ENCODE peak calls at places on chromosomes 2 and 18, in six cellular contexts. H is AG09319, S is AG04449, O is transverse colon, V is GM12865, G is sigmoid colon. P is an unnamed sample.

GRCh38 chr2:144528108-144528507 is 8.2 kb upstream of the ZEB2 start:
- DNase-seq in V (no peak), O (no peak), S (no peak), G (no peak), H (no peak), P (no peak)

GRCh38 chr2:5720426-5720825 is 28.2 kb downstream of the SOX11 start:
- DNase-seq in O (no peak), H (no peak), G (no peak), V (no peak), S (peak), P (no peak)

GRCh38 chr2:106859498-106859897 is 26.5 kb downstream of the ST6GAL2 start:
- DNase-seq in V (no peak), H (no peak), G (no peak), S (no peak), O (no peak), P (no peak)

GRCh38 chr2:119741868-119742267 is 17.9 kb upstream of the PTPN4 start:
- DNase-seq in H (no peak), S (no peak), O (no peak), V (no peak), G (no peak), P (no peak)

GRCh38 chr18:58049000-58049688 is 5.1 kb downstream of the NEDD4L start:
- DNase-seq in H (no peak), S (no peak), V (no peak), O (no peak), G (no peak), P (no peak)

GRCh38 chr2:240705204-240705781 is 13.6 kb downstream of the AQP12A start:
- DNase-seq in H (no peak), O (no peak), G (no peak), V (no peak), S (no peak), P (peak)

GRCh38 chr2:70258532-70258875 is 567 bp downstream of the PCYOX1 start:
- DNase-seq in S (no peak), H (no peak), G (peak), O (peak), V (peak), P (no peak)

GRCh38 chr2:218325566-218326160 is 31.0 kb upstream of the CATIP start:
- DNase-seq in G (no peak), H (no peak), S (no peak), V (no peak), O (no peak), P (no peak)

GRCh38 chr18:5542393-5543035 is 1.3 kb downstream of the EPB41L3 start:
- DNase-seq in H (no peak), O (peak), V (no peak), S (no peak), G (peak), P (no peak)

GRCh38 chr2:192286093-192286701 is 91.5 kb upstream of the TMEFF2 start:
- DNase-seq in V (peak), H (peak), S (peak), G (no peak), O (no peak), P (no peak)

GRCh38 chr2:51707625-51708024 is 675.7 kb upstream of the NRXN1 start:
- DNase-seq in S (no peak), O (no peak), G (no peak), V (no peak), H (no peak), P (no peak)

GRCh38 chr2:108193251-108193650 is 46.5 kb upstream of the SULT1C3 start:
- DNase-seq in S (no peak), H (no peak), G (no peak), V (no peak), O (no peak), P (no peak)

GRCh38 chr2:619964-620363 is 57.2 kb downstream of the TMEM18 start:
- DNase-seq in V (no peak), H (no peak), S (no peak), O (no peak), G (no peak), P (no peak)

DNA sequence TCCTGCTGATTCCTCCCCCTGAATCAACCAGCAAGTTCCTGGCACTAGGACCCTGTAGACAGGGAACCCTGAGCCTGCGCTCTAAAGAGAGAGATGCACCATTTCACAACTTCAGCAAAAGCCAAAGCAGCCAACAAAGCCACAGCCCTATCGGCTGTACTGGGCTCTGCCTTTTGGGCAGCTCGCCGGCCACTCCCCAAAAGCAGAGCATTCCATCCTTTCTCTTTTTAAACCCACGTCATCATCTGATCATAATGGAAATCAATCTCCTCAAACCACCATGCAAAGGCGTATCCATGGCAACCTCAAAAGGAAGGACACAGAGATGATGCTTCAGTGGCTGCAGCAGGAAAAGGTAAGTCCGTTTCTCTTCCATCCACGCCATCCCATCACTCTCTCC is 5.3 kb upstream of the DCTN1 start:
- DNase-seq in V (no peak), G (no peak), S (no peak), H (no peak), O (no peak), P (no peak)
- TF ChIP-seq CTCF in V (no peak), G (no peak), S (no peak), H (no peak), O (no peak), P (no peak)

GRCh38 chr18:38006541-38006940 is 440.9 kb upstream of the CELF4 start:
- DNase-seq in G (no peak), H (no peak), V (no peak), O (no peak), S (no peak), P (no peak)

GRCh38 chr18:38011446-38011845 is 445.8 kb upstream of the CELF4 start:
- DNase-seq in G (no peak), V (no peak), H (no peak), S (no peak), O (no peak), P (no peak)

GRCh38 chr18:38010971-38011370 is 445.4 kb upstream of the CELF4 start:
- DNase-seq in S (no peak), H (no peak), V (no peak), O (no peak), G (no peak), P (no peak)

GRCh38 chr18:38009335-38009734 is 443.7 kb upstream of the CELF4 start:
- DNase-seq in V (no peak), S (no peak), H (no peak), O (no peak), G (no peak), P (no peak)

GRCh38 chr18:38007931-38008330 is 442.3 kb upstream of the CELF4 start:
- DNase-seq in O (no peak), V (no peak), G (no peak), S (no peak), H (no peak), P (no peak)
- TF ChIP-seq CTCF in O (no peak), V (no peak), G (no peak), S (no peak), H (no peak), P (no peak)

DNA sequence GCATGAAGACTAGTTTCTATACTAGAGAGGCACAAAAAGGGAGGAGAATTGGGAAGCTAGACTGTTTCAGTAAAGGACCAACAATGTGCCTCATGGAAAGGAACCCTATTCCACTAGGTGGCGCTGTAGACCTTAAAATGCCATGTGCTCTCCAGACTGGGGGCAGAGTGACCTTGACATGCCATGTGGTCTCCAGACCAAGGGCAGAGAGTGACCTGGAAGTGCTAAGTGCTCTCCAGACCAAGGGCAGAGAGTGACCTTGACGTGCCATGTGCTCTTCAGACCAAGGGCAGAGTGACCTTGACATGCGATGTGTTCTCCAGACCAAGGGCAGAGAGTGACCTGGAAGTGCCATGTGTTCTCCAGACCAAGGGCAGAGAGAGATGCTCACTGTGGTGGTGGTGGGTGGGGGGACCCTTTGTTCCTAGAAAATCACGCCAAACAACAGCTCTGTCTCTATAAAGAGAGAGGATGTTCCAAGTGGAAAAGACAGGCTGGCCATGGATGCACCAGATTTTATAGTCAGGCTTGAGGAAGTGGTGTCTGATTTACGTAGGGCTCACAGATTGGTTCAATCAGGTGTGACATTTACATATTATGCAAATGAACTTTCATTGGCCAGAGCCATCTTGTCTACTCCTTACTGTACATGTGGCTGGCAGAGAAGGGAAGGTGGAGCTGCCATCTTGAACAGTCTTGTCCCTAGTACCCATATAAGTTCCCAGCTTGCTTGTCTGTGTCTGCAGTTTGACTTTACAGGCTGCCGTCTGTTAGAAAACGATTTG is 344.0 kb upstream of the DDX18 start:
- DNase-seq in G (no peak), S (no peak), H (no peak), O (peak), V (peak), P (no peak)
- TF ChIP-seq CTCF in G (no peak), S (no peak), H (no peak), O (peak), V (peak), P (peak)

DNA sequence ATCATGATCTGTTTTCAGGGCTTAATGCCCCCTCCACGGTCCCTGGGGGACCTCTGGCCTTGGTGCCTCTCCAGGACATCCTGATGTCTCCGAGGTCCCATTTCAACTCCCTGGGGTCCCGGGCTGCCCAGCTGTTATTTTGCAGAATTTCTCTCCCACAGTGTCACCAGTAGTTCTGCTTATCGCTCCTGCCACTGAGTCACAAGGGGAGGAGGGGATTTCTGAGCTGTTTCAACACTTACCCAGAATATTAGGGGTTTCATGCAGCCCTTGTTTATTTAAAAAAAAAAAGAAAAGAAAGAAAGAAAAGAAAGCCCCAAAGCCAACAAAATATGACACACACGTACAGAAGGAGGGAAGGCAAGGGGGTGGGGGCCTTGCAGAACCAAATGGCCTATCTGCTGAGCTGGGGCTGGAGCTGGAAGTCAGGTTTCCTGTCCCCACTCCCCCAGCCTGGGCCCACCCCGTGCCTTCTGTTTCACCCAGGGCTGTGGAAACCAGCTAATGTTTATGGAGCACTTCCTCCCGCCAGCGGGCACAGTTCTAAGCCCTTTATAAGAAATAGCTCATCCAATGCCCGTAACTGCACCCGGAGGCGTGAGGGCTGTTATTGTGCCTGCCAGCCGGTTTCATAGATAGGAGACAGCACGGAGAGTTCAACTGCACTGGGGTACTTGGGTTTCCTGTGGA is 8.4 kb upstream of the ARID5A start:
- DNase-seq in O (peak), G (peak), H (no peak), S (no peak), V (peak), P (no peak)
- TF ChIP-seq CTCF in O (no peak), G (no peak), H (no peak), S (no peak), V (no peak), P (no peak)

P was measured in chondrocyte.